ENCODE peak calls at places on chromosomes 1 and 21, in four cellular contexts. W is central memory CD4-positive, alpha-beta T cell; Y is activated CD8-positive, alpha-beta memory T cell treated with anti-CD3 and anti-CD28 coated beads, Interleukin-2, amount 10 ng/mL, durations not matched to agents 7 days and 5 days; I is stimulated activated naive CD4-positive, alpha-beta T cell treated with Interleukin-2 at 50 U/mL for 16 hours. B is an unnamed sample.

GRCh38 chr21:21196848-21197247 is 198.6 kb downstream of the NCAM2 start:
- DNase-seq in W (no peak), I (no peak), Y (no peak), B (no peak)

GRCh38 chr1:19664453-19665043 is at the start of gene HTR6:
- DNase-seq in Y (no peak), I (peak; percentile 12), W (peak; percentile 30), B (no peak)

GRCh38 chr21:29753216-29753615 is 186.6 kb downstream of the GRIK1 start:
- DNase-seq in Y (no peak), W (no peak), I (no peak), B (no peak)

GRCh38 chr21:33403128-33403785 is at the start of gene IFNGR2:
- DNase-seq in I (peak; percentile 32), Y (no peak), W (peak; percentile 33), B (peak; percentile 74)

GRCh38 chr1:166080965-166081870 is 85.6 kb downstream of the FAM78B start:
- DNase-seq in I (peak; percentile 14), Y (no peak), W (no peak), B (no peak)

GRCh38 chr21:35646606-35647005 is 413.7 kb downstream of the SETD4 start:
- DNase-seq in I (no peak), W (no peak), Y (no peak), B (no peak)

GRCh38 chr1:30670195-30671060 is 53.0 kb downstream of the MATN1 start:
- DNase-seq in W (no peak), I (no peak), Y (no peak), B (no peak)

GRCh38 chr21:46081022-46081861 is 16.7 kb upstream of the COL6A2 start:
- DNase-seq in I (no peak), W (no peak), Y (peak; percentile 38), B (peak; percentile 39)

GRCh38 chr1:218748071-218748470 is 402.9 kb downstream of the TGFB2 start:
- DNase-seq in Y (no peak), I (no peak), W (no peak), B (no peak)

GRCh38 chr1:188778578-188778977 is 1699.1 kb downstream of the BRINP3 start:
- DNase-seq in I (no peak), Y (no peak), W (no peak), B (no peak)

GRCh38 chr1:31906557-31906956 is 31.6 kb downstream of the PTP4A2 start:
- DNase-seq in Y (no peak), I (no peak), W (no peak), B (no peak)

GRCh38 chr1:68168545-68169065 is 63.7 kb downstream of the WLS start:
- DNase-seq in Y (no peak), I (no peak), W (no peak), B (no peak)

GRCh38 chr1:54280652-54281051 is 80.7 kb downstream of the MRPL37 start:
- DNase-seq in W (no peak), Y (no peak), I (no peak), B (no peak)

GRCh38 chr1:246689409-246689997 is 34.7 kb upstream of the SCCPDH start:
- DNase-seq in Y (peak; percentile 64), I (peak; percentile 4), W (peak; percentile 23), B (peak; percentile 63)

GRCh38 chr1:168265596-168265995 is 15.1 kb upstream of the TBX19 start:
- DNase-seq in W (no peak), I (no peak), Y (no peak), B (no peak)

GRCh38 chr1:186819140-186819539 is 9.6 kb upstream of the PLA2G4A start:
- DNase-seq in I (no peak), W (no peak), Y (no peak), B (no peak)

GRCh38 chr21:32888971-32889370 is 117.4 kb upstream of the PAXBP1 start:
- DNase-seq in Y (no peak), W (no peak), I (no peak), B (no peak)

B was measured in ecto neural progenitor cell.